ENCODE peak calls at places on chromosomes 5 and 9, in six cellular contexts. One of them, this sample, is unnamed.

GRCh38 chr5:141003791-141004601 is 37.7 kb downstream of the PCDHAC2 start:
- DNase-seq in GM04504: no peak
- DNase-seq in fibroblast of the aortic adventitia: no peak
- DNase-seq in vagina: no peak
- DNase-seq in fibroblast of villous mesenchyme: no peak
- DNase-seq in CD8-positive, alpha-beta T cell: no peak
- DNase-seq in this sample: peak

GRCh38 chr5:1318659-1319251 is 23.9 kb upstream of the TERT start:
- DNase-seq in GM04504: no peak
- DNase-seq in fibroblast of the aortic adventitia: no peak
- DNase-seq in vagina: no peak
- DNase-seq in fibroblast of villous mesenchyme: no peak
- DNase-seq in CD8-positive, alpha-beta T cell: no peak
- DNase-seq in this sample: no peak

GRCh38 chr5:169631360-169631759 is 5.7 kb upstream of the DOCK2 start:
- DNase-seq in GM04504: peak
- DNase-seq in fibroblast of the aortic adventitia: peak
- DNase-seq in vagina: no peak
- DNase-seq in fibroblast of villous mesenchyme: peak
- DNase-seq in CD8-positive, alpha-beta T cell: no peak
- DNase-seq in this sample: no peak

GRCh38 chr5:164375051-164375450 is 869.6 kb downstream of the MAT2B start:
- DNase-seq in GM04504: no peak
- DNase-seq in fibroblast of the aortic adventitia: peak
- DNase-seq in vagina: no peak
- DNase-seq in fibroblast of villous mesenchyme: no peak
- DNase-seq in CD8-positive, alpha-beta T cell: no peak
- DNase-seq in this sample: no peak

GRCh38 chr5:50744761-50745160 is 78.3 kb downstream of the PARP8 start:
- DNase-seq in GM04504: no peak
- DNase-seq in fibroblast of the aortic adventitia: peak
- DNase-seq in vagina: no peak
- DNase-seq in fibroblast of villous mesenchyme: peak
- DNase-seq in CD8-positive, alpha-beta T cell: no peak
- DNase-seq in this sample: no peak

GRCh38 chr5:106825379-106825778 is 845.4 kb downstream of the EFNA5 start:
- DNase-seq in GM04504: no peak
- DNase-seq in fibroblast of the aortic adventitia: no peak
- DNase-seq in vagina: no peak
- DNase-seq in fibroblast of villous mesenchyme: peak
- DNase-seq in CD8-positive, alpha-beta T cell: no peak
- DNase-seq in this sample: no peak

GRCh38 chr9:77707696-77708095 is 59.6 kb upstream of the GNA14 start:
- DNase-seq in GM04504: peak
- DNase-seq in fibroblast of the aortic adventitia: peak
- DNase-seq in vagina: no peak
- DNase-seq in fibroblast of villous mesenchyme: peak
- DNase-seq in CD8-positive, alpha-beta T cell: no peak
- DNase-seq in this sample: peak

GRCh38 chr9:118129541-118129940 is 425.3 kb downstream of the TLR4 start:
- DNase-seq in GM04504: no peak
- DNase-seq in fibroblast of the aortic adventitia: no peak
- DNase-seq in vagina: no peak
- DNase-seq in fibroblast of villous mesenchyme: no peak
- DNase-seq in CD8-positive, alpha-beta T cell: no peak
- DNase-seq in this sample: no peak

GRCh38 chr5:147874910-147875367 is 3.6 kb upstream of the SCGB3A2 start:
- DNase-seq in GM04504: no peak
- DNase-seq in fibroblast of the aortic adventitia: no peak
- DNase-seq in vagina: no peak
- DNase-seq in fibroblast of villous mesenchyme: no peak
- DNase-seq in CD8-positive, alpha-beta T cell: no peak
- DNase-seq in this sample: no peak

GRCh38 chr5:147509710-147510651 is at the start of gene DPYSL3:
- DNase-seq in GM04504: no peak
- DNase-seq in fibroblast of the aortic adventitia: peak
- DNase-seq in vagina: no peak
- DNase-seq in fibroblast of villous mesenchyme: peak
- DNase-seq in CD8-positive, alpha-beta T cell: no peak
- DNase-seq in this sample: peak

GRCh38 chr9:87675466-87675865 is 50.5 kb upstream of the CTSL start:
- DNase-seq in GM04504: no peak
- DNase-seq in fibroblast of the aortic adventitia: no peak
- DNase-seq in vagina: peak
- DNase-seq in fibroblast of villous mesenchyme: no peak
- DNase-seq in CD8-positive, alpha-beta T cell: no peak
- DNase-seq in this sample: no peak

GRCh38 chr5:73975855-73976254 is 349.9 kb downstream of the ARHGEF28 start:
- DNase-seq in GM04504: no peak
- DNase-seq in fibroblast of the aortic adventitia: no peak
- DNase-seq in vagina: no peak
- DNase-seq in fibroblast of villous mesenchyme: no peak
- DNase-seq in CD8-positive, alpha-beta T cell: no peak
- DNase-seq in this sample: no peak

GRCh38 chr9:107286057-107286456 is 3.0 kb downstream of the RAD23B start:
- DNase-seq in GM04504: no peak
- DNase-seq in fibroblast of the aortic adventitia: peak
- DNase-seq in vagina: no peak
- DNase-seq in fibroblast of villous mesenchyme: peak
- DNase-seq in CD8-positive, alpha-beta T cell: no peak
- DNase-seq in this sample: peak

GRCh38 chr5:135534609-135535419 is 950 bp downstream of the NEUROG1 start:
- DNase-seq in GM04504: no peak
- DNase-seq in fibroblast of the aortic adventitia: no peak
- DNase-seq in vagina: no peak
- DNase-seq in fibroblast of villous mesenchyme: no peak
- DNase-seq in CD8-positive, alpha-beta T cell: no peak
- DNase-seq in this sample: no peak

GRCh38 chr9:129482521-129483466 is 138.1 kb downstream of the C9orf50 start:
- DNase-seq in GM04504: peak
- DNase-seq in fibroblast of the aortic adventitia: peak
- DNase-seq in vagina: no peak
- DNase-seq in fibroblast of villous mesenchyme: peak
- DNase-seq in CD8-positive, alpha-beta T cell: no peak
- DNase-seq in this sample: no peak

GRCh38 chr5:115460476-115460875 is 84.1 kb downstream of the FEM1C start:
- DNase-seq in GM04504: peak
- DNase-seq in fibroblast of the aortic adventitia: peak
- DNase-seq in vagina: no peak
- DNase-seq in fibroblast of villous mesenchyme: no peak
- DNase-seq in CD8-positive, alpha-beta T cell: no peak
- DNase-seq in this sample: peak

GRCh38 chr5:29197636-29198035 is 1995.8 kb upstream of the CDH6 start:
- DNase-seq in GM04504: no peak
- DNase-seq in fibroblast of the aortic adventitia: peak
- DNase-seq in vagina: no peak
- DNase-seq in fibroblast of villous mesenchyme: no peak
- DNase-seq in CD8-positive, alpha-beta T cell: no peak
- DNase-seq in this sample: peak

GRCh38 chr5:76763136-76763535 is 47.2 kb downstream of the F2R start:
- DNase-seq in GM04504: no peak
- DNase-seq in fibroblast of the aortic adventitia: no peak
- DNase-seq in vagina: no peak
- DNase-seq in fibroblast of villous mesenchyme: no peak
- DNase-seq in CD8-positive, alpha-beta T cell: no peak
- DNase-seq in this sample: no peak

GRCh38 chr9:21160178-21160577 is 6.3 kb downstream of the IFNA21 start:
- DNase-seq in GM04504: no peak
- DNase-seq in fibroblast of the aortic adventitia: no peak
- DNase-seq in vagina: no peak
- DNase-seq in fibroblast of villous mesenchyme: peak
- DNase-seq in CD8-positive, alpha-beta T cell: peak
- DNase-seq in this sample: no peak

GRCh38 chr5:146388418-146388817 is 49.8 kb downstream of the POU4F3 start:
- DNase-seq in GM04504: no peak
- DNase-seq in fibroblast of the aortic adventitia: peak
- DNase-seq in vagina: no peak
- DNase-seq in fibroblast of villous mesenchyme: no peak
- DNase-seq in CD8-positive, alpha-beta T cell: no peak
- DNase-seq in this sample: no peak

GRCh38 chr5:177994561-177995190 is 1.4 kb downstream of the PROP1 start:
- DNase-seq in GM04504: no peak
- DNase-seq in fibroblast of the aortic adventitia: no peak
- DNase-seq in vagina: peak
- DNase-seq in fibroblast of villous mesenchyme: no peak
- DNase-seq in CD8-positive, alpha-beta T cell: no peak
- DNase-seq in this sample: no peak

GRCh38 chr9:19466268-19466639 is 57.4 kb downstream of the ACER2 start:
- DNase-seq in GM04504: no peak
- DNase-seq in fibroblast of the aortic adventitia: no peak
- DNase-seq in vagina: no peak
- DNase-seq in fibroblast of villous mesenchyme: no peak
- DNase-seq in CD8-positive, alpha-beta T cell: no peak
- DNase-seq in this sample: no peak

GRCh38 chr5:56161927-56162326 is 71.2 kb downstream of the ANKRD55 start:
- DNase-seq in GM04504: no peak
- DNase-seq in fibroblast of the aortic adventitia: no peak
- DNase-seq in vagina: no peak
- DNase-seq in fibroblast of villous mesenchyme: peak
- DNase-seq in CD8-positive, alpha-beta T cell: no peak
- DNase-seq in this sample: no peak

GRCh38 chr9:136693490-136694162 is 6.4 kb upstream of the AGPAT2 start:
- DNase-seq in GM04504: no peak
- DNase-seq in fibroblast of the aortic adventitia: no peak
- DNase-seq in vagina: no peak
- DNase-seq in fibroblast of villous mesenchyme: peak
- DNase-seq in CD8-positive, alpha-beta T cell: no peak
- DNase-seq in this sample: peak

GRCh38 chr9:136618578-136619547 is 43.9 kb upstream of the EGFL7 start:
- DNase-seq in GM04504: no peak
- DNase-seq in fibroblast of the aortic adventitia: no peak
- DNase-seq in vagina: no peak
- DNase-seq in fibroblast of villous mesenchyme: no peak
- DNase-seq in CD8-positive, alpha-beta T cell: no peak
- DNase-seq in this sample: no peak

GRCh38 chr5:395156-395920 is 47.6 kb upstream of the EXOC3 start:
- DNase-seq in GM04504: peak
- DNase-seq in fibroblast of the aortic adventitia: peak
- DNase-seq in vagina: peak
- DNase-seq in fibroblast of villous mesenchyme: peak
- DNase-seq in CD8-positive, alpha-beta T cell: no peak
- DNase-seq in this sample: no peak

GRCh38 chr5:99379187-99379586 is 450.4 kb upstream of the CHD1 start:
- DNase-seq in GM04504: no peak
- DNase-seq in fibroblast of the aortic adventitia: no peak
- DNase-seq in vagina: no peak
- DNase-seq in fibroblast of villous mesenchyme: no peak
- DNase-seq in CD8-positive, alpha-beta T cell: no peak
- DNase-seq in this sample: no peak

GRCh38 chr9:75088646-75089368 is 493 bp downstream of the OSTF1 start:
- DNase-seq in GM04504: no peak
- DNase-seq in fibroblast of the aortic adventitia: peak
- DNase-seq in vagina: peak
- DNase-seq in fibroblast of villous mesenchyme: peak
- DNase-seq in CD8-positive, alpha-beta T cell: no peak
- DNase-seq in this sample: peak

GRCh38 chr5:40481226-40481625 is 198.5 kb upstream of the PTGER4 start:
- DNase-seq in GM04504: no peak
- DNase-seq in fibroblast of the aortic adventitia: no peak
- DNase-seq in vagina: no peak
- DNase-seq in fibroblast of villous mesenchyme: no peak
- DNase-seq in CD8-positive, alpha-beta T cell: no peak
- DNase-seq in this sample: no peak

GRCh38 chr5:100900142-100900795 is 2.8 kb downstream of the ST8SIA4 start:
- DNase-seq in GM04504: no peak
- DNase-seq in fibroblast of the aortic adventitia: peak
- DNase-seq in vagina: peak
- DNase-seq in fibroblast of villous mesenchyme: peak
- DNase-seq in CD8-positive, alpha-beta T cell: peak
- DNase-seq in this sample: no peak

GRCh38 chr5:55316289-55316688 is 8.5 kb downstream of the MTREX start:
- DNase-seq in GM04504: no peak
- DNase-seq in fibroblast of the aortic adventitia: no peak
- DNase-seq in vagina: no peak
- DNase-seq in fibroblast of villous mesenchyme: no peak
- DNase-seq in CD8-positive, alpha-beta T cell: no peak
- DNase-seq in this sample: no peak

GRCh38 chr5:3801967-3802366 is 206.3 kb downstream of the IRX1 start:
- DNase-seq in GM04504: no peak
- DNase-seq in fibroblast of the aortic adventitia: no peak
- DNase-seq in vagina: no peak
- DNase-seq in fibroblast of villous mesenchyme: no peak
- DNase-seq in CD8-positive, alpha-beta T cell: no peak
- DNase-seq in this sample: no peak